ENCODE peak calls at places on chromosomes 4 and X, in seven cellular contexts. I is left ventricle myocardium inferior; M is thyroid gland; P is pancreas; F is heart right ventricle; T is A673; R is CD4-positive, alpha-beta memory T cell. X is an unnamed sample. For H3K9me3 and H3K27me3, the result is how much of the 10 kb centered on the place peaks cover.

GRCh38 chr4:7390906-7391636 is 43.7 kb downstream of the PSAPL1 start:
- DNase-seq in P (no peak), T (no peak), R (no peak), M (no peak), I (no peak), F (no peak), X (no peak)

GRCh38 chrX:40095588-40096394 is 2.0 kb downstream of the BCOR start:
- DNase-seq in P (no peak), R (peak), M (peak), T (no peak), I (peak), F (no peak), X (no peak)

GRCh38 chr4:796206-796605 is 29.7 kb downstream of the CPLX1 start:
- DNase-seq in M (no peak), R (no peak), F (no peak), I (no peak), T (no peak), P (no peak), X (no peak)

GRCh38 chr4:183438458-183439113 is 5.8 kb upstream of the CDKN2AIP start:
- DNase-seq in T (no peak), M (no peak), P (peak), F (no peak), R (no peak), I (no peak), X (peak)

GRCh38 chr4:170589597-170590191 is 499.9 kb upstream of the AADAT start:
- DNase-seq in P (no peak), I (no peak), R (no peak), T (peak), F (no peak), M (no peak), X (no peak)

GRCh38 chrX:10656214-10656613 is 35.8 kb upstream of the MID1 start:
- DNase-seq in P (no peak), F (no peak), R (no peak), I (no peak), T (no peak), M (no peak), X (no peak)

GRCh38 chrX:28016823-28017222 is 35.6 kb upstream of the DCAF8L1 start:
- DNase-seq in F (no peak), T (no peak), R (no peak), P (no peak), I (no peak), M (no peak), X (no peak)

GRCh38 chr4:130478406-130478805 is 1382.5 kb downstream of the C4orf33 start:
- DNase-seq in R (no peak), F (no peak), T (no peak), P (no peak), M (no peak), I (no peak), X (no peak)

GRCh38 chr4:184529283-184529682 is 54.9 kb upstream of the IRF2 start:
- DNase-seq in M (no peak), T (peak), R (no peak), I (no peak), P (no peak), F (no peak), X (no peak)

GRCh38 chr4:73573794-73574528 is 46.3 kb downstream of the RASSF6 start:
- DNase-seq in T (peak), F (peak), R (no peak), P (peak), I (no peak), M (peak), X (peak)

GRCh38 chrX:16320765-16321355 is 153.6 kb downstream of the MAGEB17 start:
- DNase-seq in T (no peak), P (no peak), I (no peak), F (no peak), M (no peak), R (no peak), X (no peak)

GRCh38 chr4:150244600-150244999 is 166.4 kb downstream of the DCLK2 start:
- DNase-seq in P (no peak), M (no peak), I (no peak), F (no peak), R (no peak), T (peak), X (peak)

GRCh38 chrX:105869676-105870075 is 47.3 kb downstream of the NRK start:
- DNase-seq in P (no peak), R (no peak), I (no peak), T (no peak), F (no peak), M (no peak), X (no peak)

GRCh38 chrX:30831082-30831481 is 58.0 kb downstream of the TAB3 start:
- DNase-seq in M (no peak), T (no peak), F (no peak), I (no peak), P (no peak), R (peak), X (no peak)

GRCh38 chr4:46648088-46648744 is 258.3 kb upstream of the GABRA2 start:
- DNase-seq in T (peak), I (no peak), F (no peak), R (no peak), P (no peak), M (no peak), X (peak)

GRCh38 chr4:7701866-7702649 is 237.6 kb downstream of the AFAP1 start:
- DNase-seq in T (no peak), R (no peak), I (no peak), M (no peak), P (no peak), F (no peak), X (no peak)

GRCh38 chrX:73876897-73877296 is 313.9 kb downstream of the CHIC1 start:
- DNase-seq in P (no peak), M (no peak), T (no peak), I (no peak), R (no peak), F (no peak), X (no peak)

GRCh38 chrX:52577464-52578173 is 60.8 kb upstream of the XAGE1B start:
- DNase-seq in F (no peak), P (no peak), I (no peak), M (no peak), T (no peak), R (no peak), X (no peak)

GRCh38 chrX:52576474-52576873 is 59.6 kb upstream of the XAGE1B start:
- DNase-seq in F (no peak), T (no peak), R (no peak), M (peak), I (no peak), P (no peak), X (no peak)

GRCh38 chrX:52574416-52575275 is 57.8 kb upstream of the XAGE1B start:
- DNase-seq in F (no peak), R (peak), I (no peak), M (peak), T (peak), P (peak), X (no peak)

GRCh38 chrX:52576946-52577345 is 60.1 kb upstream of the XAGE1B start:
- DNase-seq in T (peak), P (no peak), M (no peak), R (no peak), I (no peak), F (no peak), X (no peak)
- H3K9me3 ChIP-seq in T (under half), P (under half), M (under half), R (under half), I (under half), F (under half), X (under half)

GRCh38 chr4:93829531-93830089 is 1.1 kb downstream of the ATOH1 start:
- DNase-seq in I (no peak), F (no peak), R (no peak), M (no peak), T (no peak), P (no peak), X (no peak)
- H3K27me3 ChIP-seq in I (half or more), F (half or more), R (under half), M (under half), T (half or more), P (under half), X (under half)

GRCh38 chr4:174485025-174485424 is 37.3 kb downstream of the HPGD start:
- DNase-seq in I (no peak), R (no peak), F (no peak), T (no peak), M (no peak), P (no peak), X (no peak)
- H3K4me3 ChIP-seq in I (no peak), R (no peak), F (no peak), T (no peak), M (no peak), P (no peak), X (no peak)

GRCh38 chrX:155954793-155955192 is 42.7 kb upstream of the IL9R start:
- DNase-seq in F (no peak), I (no peak), M (no peak), T (no peak), R (no peak), P (no peak), X (no peak)

GRCh38 chrX:155959018-155959587 is 38.4 kb upstream of the IL9R start:
- DNase-seq in T (no peak), M (no peak), R (no peak), I (no peak), P (no peak), F (no peak), X (no peak)

GRCh38 chrX:155956649-155957048 is 40.8 kb upstream of the IL9R start:
- DNase-seq in R (no peak), I (no peak), M (peak), T (no peak), P (no peak), F (no peak), X (no peak)

GRCh38 chrX:155957843-155958242 is 39.7 kb upstream of the IL9R start:
- DNase-seq in P (no peak), F (no peak), T (no peak), R (no peak), M (no peak), I (no peak), X (no peak)

GRCh38 chrX:155956099-155956498 is 41.4 kb upstream of the IL9R start:
- DNase-seq in I (no peak), T (no peak), F (no peak), M (peak), P (no peak), R (no peak), X (no peak)
- H3K9me3 ChIP-seq in I (under half), T (under half), F (under half), M (under half), P (under half), R (under half), X (under half)

GRCh38 chr4:8892556-8893226 is 21.1 kb upstream of the HMX1 start:
- DNase-seq in I (no peak), F (no peak), T (no peak), R (no peak), M (no peak), P (no peak), X (no peak)

GRCh38 chr4:8895295-8895694 is 23.7 kb upstream of the HMX1 start:
- DNase-seq in P (no peak), I (no peak), F (no peak), R (no peak), M (no peak), T (no peak), X (no peak)

GRCh38 chr4:8894424-8894816 is 22.8 kb upstream of the HMX1 start:
- DNase-seq in R (no peak), I (no peak), M (no peak), F (no peak), T (no peak), P (no peak), X (no peak)

GRCh38 chr4:8893227-8893623 is 21.6 kb upstream of the HMX1 start:
- DNase-seq in P (no peak), F (no peak), M (no peak), T (no peak), I (no peak), R (no peak), X (no peak)

DNA sequence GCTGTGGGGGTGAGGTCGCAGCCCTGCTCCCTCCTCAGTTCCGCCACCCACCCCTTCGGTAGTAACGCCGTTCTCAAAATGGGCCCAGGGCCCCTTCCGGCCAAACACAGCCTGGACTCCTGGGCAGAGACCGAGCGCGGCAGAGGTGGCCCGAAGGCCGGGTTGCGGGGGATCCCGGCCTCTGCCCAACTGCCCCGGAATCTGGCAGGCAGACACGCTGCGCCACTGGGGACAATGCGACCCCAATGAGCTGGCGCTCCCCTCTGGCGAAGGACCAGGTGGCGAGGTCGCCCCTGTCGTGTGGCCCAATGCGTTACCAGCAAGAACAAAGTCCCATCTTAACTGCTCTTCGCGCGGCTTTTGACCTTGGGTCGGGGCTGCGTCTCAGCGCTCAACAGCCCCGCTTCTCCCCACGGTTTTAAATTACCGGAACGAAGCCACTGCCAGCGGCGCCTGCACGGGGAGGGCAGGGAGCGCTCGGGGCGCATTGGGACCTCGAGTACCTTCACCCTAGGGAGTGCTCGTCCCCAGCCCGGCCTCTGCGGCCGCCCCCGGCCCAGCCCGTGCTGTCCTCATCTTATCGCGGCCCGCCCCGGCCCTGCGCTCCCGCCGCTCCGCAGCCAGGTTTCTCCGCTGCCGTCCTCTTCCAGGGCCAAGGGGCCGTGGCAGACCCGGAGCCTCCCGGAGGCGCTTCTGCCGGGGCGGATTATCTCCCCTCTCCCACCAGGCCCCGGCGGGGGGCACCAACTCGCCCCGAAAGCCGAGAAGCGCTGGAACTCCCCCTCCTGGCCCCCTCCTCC is 22.2 kb upstream of the HMX1 start:
- DNase-seq in F (no peak), M (no peak), I (no peak), T (no peak), P (no peak), R (no peak), X (no peak)
- H3K27me3 ChIP-seq in F (half or more), M (under half), I (half or more), T (half or more), P (under half), R (under half), X (under half)

GRCh38 chr4:155745984-155746383 is 12.8 kb upstream of the GUCY1B1 start:
- DNase-seq in P (no peak), M (no peak), R (no peak), I (no peak), T (no peak), F (no peak), X (peak)
- H3K4me3 ChIP-seq in P (no peak), M (no peak), R (no peak), I (no peak), T (no peak), F (no peak), X (no peak)

DNA sequence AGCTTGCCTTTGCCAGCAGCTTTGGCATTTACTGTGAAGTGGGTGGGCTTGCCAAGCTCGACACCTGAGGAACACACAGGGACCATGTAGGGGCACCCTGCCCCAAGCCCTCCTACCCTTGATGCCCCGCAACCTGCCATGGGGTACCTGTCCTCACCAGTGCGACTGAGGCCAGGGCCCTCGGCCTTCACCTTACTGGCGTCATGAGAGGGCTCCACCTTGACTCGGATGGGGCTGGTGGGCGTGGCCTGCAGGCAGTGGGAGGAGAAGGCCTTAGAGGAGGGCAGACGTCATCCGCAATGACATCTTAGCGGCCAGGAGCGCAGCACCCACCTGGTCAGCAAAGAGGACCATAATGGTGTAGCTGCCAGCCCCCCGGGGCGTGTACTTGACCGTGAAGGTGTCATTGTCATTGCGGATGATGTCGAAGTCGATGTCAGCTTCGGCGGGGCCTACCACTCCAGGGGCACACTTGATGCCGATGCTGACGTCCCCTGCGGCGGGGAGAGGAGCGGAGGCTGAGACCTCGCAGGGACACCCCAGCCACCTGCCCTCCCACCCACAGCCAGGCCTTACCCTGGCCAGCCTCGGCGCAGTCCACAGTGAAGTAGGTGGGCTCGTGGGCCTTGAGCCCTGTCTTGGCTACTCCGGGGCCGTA is 12.2 kb downstream of the FLNA start:
- DNase-seq in M (no peak), I (no peak), F (no peak), R (no peak), T (no peak), P (no peak), X (no peak)
- H3K9me3 ChIP-seq in M (under half), I (under half), F (under half), R (under half), T (under half), P (under half), X (under half)

X was measured in MG63.